ENCODE peak calls at places on chromosomes 6 and 20, in five cellular contexts. R is AG09309; G is CD8-positive, alpha-beta T cell; E is NB4; M is WTC11. C is an unnamed sample.

GRCh38 chr20:50267041-50267865 is 76.6 kb downstream of the CEBPB start:
- DNase-seq in R (no peak), M (peak), G (no peak), E (no peak), C (peak)

GRCh38 chr6:116047173-116047933 is 13.3 kb downstream of the FRK start:
- DNase-seq in M (no peak), G (no peak), R (no peak), E (peak), C (no peak)

GRCh38 chr6:100658486-100658885 is 193.8 kb upstream of the SIM1 start:
- DNase-seq in G (no peak), E (no peak), M (no peak), R (no peak), C (no peak)

GRCh38 chr6:49088631-49089030 is 374.4 kb downstream of the MMUT start:
- DNase-seq in G (no peak), M (no peak), R (no peak), E (no peak), C (no peak)

GRCh38 chr6:51531623-51532022 is 555.8 kb downstream of the PKHD1 start:
- DNase-seq in G (no peak), E (peak), M (no peak), R (no peak), C (no peak)

GRCh38 chr6:136784910-136785746 is 7.1 kb downstream of the MAP3K5 start:
- DNase-seq in R (no peak), E (peak), M (no peak), G (peak), C (peak)

GRCh38 chr6:137832110-137832509 is 34.9 kb upstream of the TNFAIP3 start:
- DNase-seq in R (no peak), M (no peak), E (peak), G (no peak), C (no peak)

GRCh38 chr6:7107578-7108195 is at the start of gene RREB1:
- DNase-seq in E (peak), M (peak), G (peak), R (no peak), C (peak)

GRCh38 chr20:36859700-36860330 is 16.1 kb upstream of the TLDC2 start:
- DNase-seq in G (no peak), M (no peak), E (no peak), R (no peak), C (no peak)

GRCh38 chr20:54928564-54928963 is 453.2 kb downstream of the DOK5 start:
- DNase-seq in E (no peak), M (no peak), R (no peak), G (no peak), C (no peak)

GRCh38 chr20:22502731-22503191 is 81.6 kb downstream of the FOXA2 start:
- DNase-seq in G (no peak), E (no peak), M (no peak), R (no peak), C (no peak)

GRCh38 chr20:56893206-56893605 is 264.1 kb downstream of the TFAP2C start:
- DNase-seq in E (peak), G (no peak), R (no peak), M (peak), C (no peak)

GRCh38 chr6:151682251-151682650 is 125.2 kb upstream of the ESR1 start:
- DNase-seq in G (no peak), M (no peak), E (no peak), R (no peak), C (no peak)

GRCh38 chr6:147207851-147208754 is 3.9 kb downstream of the STXBP5 start:
- DNase-seq in R (no peak), E (no peak), M (no peak), G (no peak), C (no peak)

GRCh38 chr20:48571945-48572589 is 255.7 kb downstream of the PREX1 start:
- DNase-seq in R (no peak), G (no peak), E (no peak), M (no peak), C (no peak)

GRCh38 chr20:9974324-9974723 is 60.5 kb upstream of the ANKEF1 start:
- DNase-seq in M (peak), E (no peak), R (no peak), G (no peak), C (no peak)

GRCh38 chr6:40125680-40126079 is 191.4 kb upstream of the MOCS1 start:
- DNase-seq in G (no peak), M (no peak), R (no peak), E (no peak), C (no peak)

GRCh38 chr6:133248241-133249001 is 7.3 kb downstream of the EYA4 start:
- DNase-seq in R (no peak), E (no peak), M (no peak), G (no peak), C (no peak)

GRCh38 chr6:8219352-8219943 is 117.1 kb upstream of the EEF1E1 start:
- DNase-seq in R (peak), G (peak), M (peak), E (peak), C (no peak)

GRCh38 chr20:51249215-51249614 is 226.3 kb upstream of the KCNG1 start:
- DNase-seq in R (no peak), G (no peak), M (no peak), E (no peak), C (no peak)

GRCh38 chr6:110543106-110543505 is 66.7 kb upstream of the SLC22A16 start:
- DNase-seq in G (no peak), M (no peak), E (no peak), R (no peak), C (no peak)

GRCh38 chr6:45703041-45703739 is 312.5 kb downstream of the CLIC5 start:
- DNase-seq in M (no peak), E (no peak), G (no peak), R (no peak), C (no peak)

GRCh38 chr6:815348-815738 is 122.4 kb upstream of the EXOC2 start:
- DNase-seq in G (no peak), R (no peak), E (no peak), M (peak), C (no peak)

GRCh38 chr6:89145461-89145961 is 344 bp upstream of the PM20D2 start:
- DNase-seq in M (no peak), R (no peak), E (peak), G (peak), C (no peak)

GRCh38 chr6:110856296-110856695 is 18.3 kb upstream of the AMD1 start:
- DNase-seq in R (no peak), E (peak), M (no peak), G (no peak), C (no peak)

GRCh38 chr6:100138346-100139022 is 144.5 kb upstream of the MCHR2 start:
- DNase-seq in R (no peak), G (no peak), M (no peak), E (no peak), C (no peak)

GRCh38 chr20:33305591-33306057 is 22.6 kb downstream of the BPIFB1 start:
- DNase-seq in E (no peak), R (no peak), G (no peak), M (no peak), C (no peak)

GRCh38 chr6:16800942-16801341 is 39.7 kb upstream of the ATXN1 start:
- DNase-seq in M (no peak), E (peak), G (no peak), R (peak), C (no peak)

GRCh38 chr20:38754924-38755323 is 6.7 kb downstream of the ACTR5 start:
- DNase-seq in G (no peak), M (no peak), E (no peak), R (no peak), C (no peak)

GRCh38 chr6:52663120-52663934 is 7.6 kb upstream of the TMEM14A start:
- DNase-seq in M (peak), R (peak), G (peak), E (peak), C (no peak)

GRCh38 chr20:45432294-45432693 is 16.4 kb downstream of the PIGT start:
- DNase-seq in G (no peak), E (peak), R (no peak), M (no peak), C (no peak)

GRCh38 chr6:105484238-105485161 is 81.6 kb upstream of the PREP start:
- DNase-seq in E (peak), R (no peak), G (no peak), M (no peak), C (no peak)

GRCh38 chr6:38316099-38316868 is 323.4 kb downstream of the BTBD9 start:
- DNase-seq in G (no peak), R (no peak), E (no peak), M (no peak), C (no peak)

GRCh38 chr6:131958551-131959470 is 7.6 kb upstream of the CCN2 start:
- DNase-seq in G (no peak), E (no peak), R (no peak), M (no peak), C (no peak)

GRCh38 chr6:111205502-111205901 is 118.2 kb downstream of the SLC16A10 start:
- DNase-seq in E (no peak), G (no peak), M (no peak), R (no peak), C (no peak)

GRCh38 chr20:22700387-22700786 is 116.0 kb upstream of the FOXA2 start:
- DNase-seq in G (no peak), M (no peak), E (no peak), R (no peak), C (no peak)

GRCh38 chr20:25626779-25627178 is 3.0 kb upstream of the NANP start:
- DNase-seq in E (peak), R (no peak), M (no peak), G (no peak), C (no peak)

GRCh38 chr20:25254986-25255680 is 7.2 kb downstream of the PYGB start:
- DNase-seq in R (no peak), G (no peak), E (no peak), M (no peak), C (no peak)

GRCh38 chr20:44209691-44210421 is 715 bp downstream of the OSER1 start:
- DNase-seq in R (no peak), G (no peak), M (peak), E (peak), C (no peak)

GRCh38 chr20:20203784-20204183 is 151.5 kb downstream of the CFAP61 start:
- DNase-seq in M (no peak), E (no peak), R (no peak), G (no peak), C (no peak)

DNA sequence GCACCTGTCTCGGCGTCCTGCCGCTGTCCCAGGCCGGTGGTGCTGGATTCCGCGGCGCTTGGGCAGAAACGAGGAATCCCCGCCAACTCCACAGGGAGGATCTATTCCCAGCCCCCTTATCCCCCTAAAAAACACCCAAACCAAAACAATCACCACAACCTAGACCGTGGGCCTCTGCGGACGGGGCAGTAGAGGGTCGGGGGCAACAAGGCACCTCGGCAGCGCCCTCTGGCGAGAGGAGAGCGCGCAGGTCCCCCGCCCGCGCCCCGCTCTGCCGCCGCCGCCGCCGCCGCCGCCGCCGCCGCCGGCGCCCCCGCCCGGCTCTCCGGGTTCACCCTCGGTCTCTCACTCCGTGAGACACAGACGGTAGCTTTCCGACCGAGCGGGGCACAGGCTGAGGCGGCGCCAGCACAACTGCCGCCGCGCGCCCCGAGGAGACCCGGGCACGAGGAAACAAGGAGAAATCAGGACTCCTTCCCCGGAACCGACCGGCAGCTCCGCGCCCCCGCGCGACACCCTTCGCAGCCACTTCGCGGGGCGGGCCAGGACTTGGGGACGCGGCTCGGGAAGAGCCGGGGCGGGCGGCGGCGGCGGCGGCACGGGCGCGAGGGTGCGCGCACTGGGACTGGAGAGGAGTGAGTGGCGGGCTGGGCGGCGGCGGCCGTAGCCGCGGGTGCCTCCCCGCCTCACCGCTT is at the start of gene SLC35F1:
- DNase-seq in M (peak), G (no peak), R (no peak), E (no peak), C (peak)
- TF ChIP-seq CTCF in M (peak), G (no peak), R (peak), E (no peak), C (no peak)

GRCh38 chr6:125257351-125257750 is 44.4 kb downstream of the HDDC2 start:
- DNase-seq in M (no peak), G (no peak), R (no peak), E (no peak), C (no peak)

GRCh38 chr6:125258651-125259353 is 43.0 kb downstream of the HDDC2 start:
- DNase-seq in G (no peak), E (peak), M (no peak), R (no peak), C (no peak)

GRCh38 chr6:125262026-125263013 is 39.4 kb downstream of the HDDC2 start:
- DNase-seq in E (peak), M (peak), G (no peak), R (peak), C (no peak)

GRCh38 chr6:125255201-125255600 is 46.6 kb downstream of the HDDC2 start:
- DNase-seq in R (no peak), M (no peak), E (no peak), G (no peak), C (no peak)

GRCh38 chr6:125259354-125259736 is 42.4 kb downstream of the HDDC2 start:
- DNase-seq in R (no peak), M (no peak), E (no peak), G (no peak), C (no peak)
- TF ChIP-seq CTCF in R (no peak), M (no peak), E (no peak), G (no peak), C (no peak)

GRCh38 chr6:84123186-84123585 is 89.6 kb downstream of the MRAP2 start:
- DNase-seq in R (no peak), E (no peak), G (no peak), M (no peak), C (no peak)

GRCh38 chr6:84118191-84118590 is 84.6 kb downstream of the MRAP2 start:
- DNase-seq in E (no peak), G (no peak), M (no peak), R (no peak), C (no peak)

DNA sequence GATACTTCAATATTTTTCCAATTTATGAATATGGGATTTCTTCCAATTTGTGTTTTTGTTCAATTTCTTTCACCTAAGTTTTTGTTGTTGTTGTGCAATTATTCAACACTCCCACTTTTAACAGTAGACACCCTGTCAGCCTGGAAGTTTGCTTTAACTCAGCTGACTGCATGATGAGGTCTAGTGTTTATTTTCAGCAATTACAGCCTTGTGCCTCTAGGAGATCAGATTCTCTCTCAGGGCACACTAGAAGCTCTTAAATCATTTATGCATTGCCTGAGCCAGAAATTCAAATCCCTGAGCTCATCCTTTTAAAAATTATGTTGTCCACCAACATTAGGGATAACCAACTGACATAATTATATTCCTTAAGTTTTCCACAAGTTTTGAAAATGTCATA is 85.7 kb downstream of the MRAP2 start:
- DNase-seq in M (no peak), E (no peak), G (no peak), R (no peak), C (no peak)
- TF ChIP-seq CTCF in M (no peak), E (no peak), G (no peak), R (peak), C (no peak)

DNA sequence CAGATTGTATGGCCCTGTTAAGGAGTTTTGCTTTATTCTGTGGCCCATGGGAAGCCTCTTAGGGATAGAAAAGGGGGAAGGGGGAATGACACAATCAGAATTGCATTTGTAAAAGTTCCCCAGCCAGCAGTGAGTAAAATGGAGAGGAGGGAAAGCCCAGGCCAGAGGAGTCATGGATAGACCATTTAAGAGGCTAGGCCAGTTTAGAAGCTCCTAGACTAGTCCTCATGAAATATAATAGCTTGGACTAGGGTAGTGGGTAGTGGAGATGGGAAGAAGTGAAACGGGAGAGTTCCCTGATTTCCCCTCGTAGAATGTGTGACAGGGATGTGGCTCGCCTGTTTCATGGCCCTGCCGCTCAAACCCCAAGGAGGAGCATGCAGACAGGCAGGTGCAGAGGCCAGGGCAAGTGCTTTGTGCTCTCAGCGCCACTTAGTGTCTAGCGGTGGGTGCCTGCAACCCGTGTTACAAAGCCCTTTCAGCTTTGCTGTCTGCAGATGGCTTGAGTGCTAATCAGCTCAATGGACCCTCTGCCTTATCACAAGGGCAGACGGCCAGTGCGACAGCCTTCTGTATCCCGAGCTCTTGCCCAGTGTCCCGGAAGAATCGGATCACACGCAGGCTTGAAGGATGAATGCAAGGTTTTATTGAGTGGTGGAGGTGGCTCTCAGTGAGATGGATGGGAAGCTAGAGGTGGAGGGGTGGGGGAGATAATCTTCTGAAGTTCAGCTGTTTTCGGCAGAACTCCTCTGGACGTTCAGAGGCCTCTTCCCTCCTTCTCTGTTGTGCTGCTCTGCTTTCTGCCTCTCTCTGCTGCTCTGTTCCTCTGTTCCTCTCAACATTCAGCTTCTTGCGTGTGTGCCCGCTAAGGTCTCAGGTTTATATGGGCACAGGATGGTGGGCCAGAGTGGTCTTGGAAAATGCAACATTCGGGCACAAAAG is 141.1 kb downstream of the CEP57L1 start:
- DNase-seq in E (peak), G (no peak), M (peak), R (no peak), C (peak)
- TF ChIP-seq CTCF in E (no peak), G (no peak), M (no peak), R (no peak), C (no peak)